ENCODE peak calls at places on chromosomes 16 and 17, in six cellular contexts. One of them, this sample, is unnamed.

GRCh38 chr16:621526-622105 is 9.2 kb upstream of the WFIKKN1 start:
- DNase-seq in stimulated activated CD4-positive, alpha-beta T cell treated with anti-CD3 and anti-CD28 coated beads, Interleukin-1b, Interleukin-23, amount 100 ng/mL, for 48 hours: no peak
- DNase-seq in memory B cell: no peak
- DNase-seq in NCI-H2171: peak; percentile 45
- DNase-seq in effector memory CD8-positive, alpha-beta T cell: no peak
- DNase-seq in NCI-H510A: no peak
- DNase-seq in this sample: no peak

GRCh38 chr16:88549671-88550643 is 20.2 kb upstream of the ZC3H18 start:
- DNase-seq in memory B cell: no peak
- DNase-seq in stimulated activated CD4-positive, alpha-beta T cell treated with anti-CD3 and anti-CD28 coated beads, Interleukin-1b, Interleukin-23, amount 100 ng/mL, for 48 hours: no peak
- DNase-seq in NCI-H2171: no peak
- DNase-seq in effector memory CD8-positive, alpha-beta T cell: no peak
- DNase-seq in NCI-H510A: no peak
- DNase-seq in this sample: no peak

GRCh38 chr16:71966932-71967331 is 33.3 kb downstream of the PKD1L3 start:
- DNase-seq in NCI-H510A: no peak
- DNase-seq in NCI-H2171: no peak
- DNase-seq in effector memory CD8-positive, alpha-beta T cell: no peak
- DNase-seq in stimulated activated CD4-positive, alpha-beta T cell treated with anti-CD3 and anti-CD28 coated beads, Interleukin-1b, Interleukin-23, amount 100 ng/mL, for 48 hours: no peak
- DNase-seq in memory B cell: no peak
- DNase-seq in this sample: no peak

GRCh38 chr16:28013392-28013791 is 50.1 kb downstream of the GSG1L start:
- DNase-seq in stimulated activated CD4-positive, alpha-beta T cell treated with anti-CD3 and anti-CD28 coated beads, Interleukin-1b, Interleukin-23, amount 100 ng/mL, for 48 hours: no peak
- DNase-seq in memory B cell: no peak
- DNase-seq in effector memory CD8-positive, alpha-beta T cell: no peak
- DNase-seq in NCI-H2171: no peak
- DNase-seq in NCI-H510A: no peak
- DNase-seq in this sample: no peak

GRCh38 chr16:87431926-87432325 is 39.8 kb downstream of the MAP1LC3B start:
- DNase-seq in stimulated activated CD4-positive, alpha-beta T cell treated with anti-CD3 and anti-CD28 coated beads, Interleukin-1b, Interleukin-23, amount 100 ng/mL, for 48 hours: no peak
- DNase-seq in effector memory CD8-positive, alpha-beta T cell: no peak
- DNase-seq in NCI-H2171: peak; percentile 27
- DNase-seq in NCI-H510A: no peak
- DNase-seq in memory B cell: no peak
- DNase-seq in this sample: peak; percentile 38

GRCh38 chr16:66431760-66432159 is 4.7 kb downstream of the BEAN1 start:
- DNase-seq in memory B cell: no peak
- DNase-seq in NCI-H2171: no peak
- DNase-seq in NCI-H510A: no peak
- DNase-seq in stimulated activated CD4-positive, alpha-beta T cell treated with anti-CD3 and anti-CD28 coated beads, Interleukin-1b, Interleukin-23, amount 100 ng/mL, for 48 hours: no peak
- DNase-seq in effector memory CD8-positive, alpha-beta T cell: no peak
- DNase-seq in this sample: no peak

GRCh38 chr17:15377200-15377599 is 35.8 kb upstream of the TEKT3 start:
- DNase-seq in NCI-H510A: no peak
- DNase-seq in NCI-H2171: no peak
- DNase-seq in memory B cell: no peak
- DNase-seq in effector memory CD8-positive, alpha-beta T cell: no peak
- DNase-seq in stimulated activated CD4-positive, alpha-beta T cell treated with anti-CD3 and anti-CD28 coated beads, Interleukin-1b, Interleukin-23, amount 100 ng/mL, for 48 hours: no peak
- DNase-seq in this sample: no peak

GRCh38 chr16:79018952-79019506 is 581.5 kb downstream of the MAF start:
- DNase-seq in NCI-H510A: no peak
- DNase-seq in effector memory CD8-positive, alpha-beta T cell: no peak
- DNase-seq in stimulated activated CD4-positive, alpha-beta T cell treated with anti-CD3 and anti-CD28 coated beads, Interleukin-1b, Interleukin-23, amount 100 ng/mL, for 48 hours: no peak
- DNase-seq in NCI-H2171: no peak
- DNase-seq in memory B cell: no peak
- DNase-seq in this sample: no peak

GRCh38 chr16:50001144-50001543 is 23.9 kb upstream of the CNEP1R1 start:
- DNase-seq in NCI-H510A: no peak
- DNase-seq in memory B cell: no peak
- DNase-seq in NCI-H2171: no peak
- DNase-seq in stimulated activated CD4-positive, alpha-beta T cell treated with anti-CD3 and anti-CD28 coated beads, Interleukin-1b, Interleukin-23, amount 100 ng/mL, for 48 hours: no peak
- DNase-seq in effector memory CD8-positive, alpha-beta T cell: no peak
- DNase-seq in this sample: no peak

GRCh38 chr17:5011928-5012327 is 14.2 kb downstream of the KIF1C start:
- DNase-seq in stimulated activated CD4-positive, alpha-beta T cell treated with anti-CD3 and anti-CD28 coated beads, Interleukin-1b, Interleukin-23, amount 100 ng/mL, for 48 hours: peak; percentile 61
- DNase-seq in NCI-H510A: no peak
- DNase-seq in memory B cell: no peak
- DNase-seq in effector memory CD8-positive, alpha-beta T cell: no peak
- DNase-seq in NCI-H2171: no peak
- DNase-seq in this sample: no peak

GRCh38 chr16:57619606-57620315 is 8.7 kb upstream of the ADGRG1 start:
- DNase-seq in effector memory CD8-positive, alpha-beta T cell: no peak
- DNase-seq in NCI-H2171: peak; percentile 57
- DNase-seq in NCI-H510A: peak; percentile 95
- DNase-seq in stimulated activated CD4-positive, alpha-beta T cell treated with anti-CD3 and anti-CD28 coated beads, Interleukin-1b, Interleukin-23, amount 100 ng/mL, for 48 hours: no peak
- DNase-seq in memory B cell: no peak
- DNase-seq in this sample: no peak

GRCh38 chr16:23572394-23572793 is 14.9 kb downstream of the UBFD1 start:
- DNase-seq in effector memory CD8-positive, alpha-beta T cell: no peak
- DNase-seq in stimulated activated CD4-positive, alpha-beta T cell treated with anti-CD3 and anti-CD28 coated beads, Interleukin-1b, Interleukin-23, amount 100 ng/mL, for 48 hours: no peak
- DNase-seq in NCI-H510A: no peak
- DNase-seq in NCI-H2171: no peak
- DNase-seq in memory B cell: no peak
- DNase-seq in this sample: no peak

GRCh38 chr17:28193241-28193640 is 125.8 kb upstream of the TMEM97 start:
- DNase-seq in NCI-H2171: no peak
- DNase-seq in NCI-H510A: no peak
- DNase-seq in effector memory CD8-positive, alpha-beta T cell: no peak
- DNase-seq in stimulated activated CD4-positive, alpha-beta T cell treated with anti-CD3 and anti-CD28 coated beads, Interleukin-1b, Interleukin-23, amount 100 ng/mL, for 48 hours: no peak
- DNase-seq in memory B cell: no peak
- DNase-seq in this sample: no peak

GRCh38 chr16:72978212-72978611 is 69.7 kb downstream of the ZFHX3 start:
- DNase-seq in effector memory CD8-positive, alpha-beta T cell: no peak
- DNase-seq in NCI-H510A: no peak
- DNase-seq in NCI-H2171: no peak
- DNase-seq in stimulated activated CD4-positive, alpha-beta T cell treated with anti-CD3 and anti-CD28 coated beads, Interleukin-1b, Interleukin-23, amount 100 ng/mL, for 48 hours: no peak
- DNase-seq in memory B cell: no peak
- DNase-seq in this sample: no peak

GRCh38 chr17:27577884-27578717 is 52.9 kb upstream of the LGALS9 start:
- DNase-seq in stimulated activated CD4-positive, alpha-beta T cell treated with anti-CD3 and anti-CD28 coated beads, Interleukin-1b, Interleukin-23, amount 100 ng/mL, for 48 hours: no peak
- DNase-seq in NCI-H510A: no peak
- DNase-seq in memory B cell: no peak
- DNase-seq in NCI-H2171: no peak
- DNase-seq in effector memory CD8-positive, alpha-beta T cell: no peak
- DNase-seq in this sample: no peak

GRCh38 chr17:62968445-62968923 is 2.4 kb downstream of the TANC2 start:
- DNase-seq in memory B cell: peak; percentile 15
- DNase-seq in effector memory CD8-positive, alpha-beta T cell: peak; percentile 48
- DNase-seq in NCI-H510A: peak; percentile 72
- DNase-seq in NCI-H2171: peak; percentile 77
- DNase-seq in stimulated activated CD4-positive, alpha-beta T cell treated with anti-CD3 and anti-CD28 coated beads, Interleukin-1b, Interleukin-23, amount 100 ng/mL, for 48 hours: peak; percentile 45
- DNase-seq in this sample: peak; percentile 83

GRCh38 chr16:61024180-61024900 is 1011.9 kb downstream of the CDH8 start:
- DNase-seq in stimulated activated CD4-positive, alpha-beta T cell treated with anti-CD3 and anti-CD28 coated beads, Interleukin-1b, Interleukin-23, amount 100 ng/mL, for 48 hours: no peak
- DNase-seq in effector memory CD8-positive, alpha-beta T cell: no peak
- DNase-seq in NCI-H2171: no peak
- DNase-seq in NCI-H510A: no peak
- DNase-seq in memory B cell: no peak
- DNase-seq in this sample: no peak

GRCh38 chr17:10668771-10669170 is 11.7 kb upstream of the MYH3 start:
- DNase-seq in effector memory CD8-positive, alpha-beta T cell: no peak
- DNase-seq in NCI-H510A: no peak
- DNase-seq in NCI-H2171: no peak
- DNase-seq in memory B cell: no peak
- DNase-seq in stimulated activated CD4-positive, alpha-beta T cell treated with anti-CD3 and anti-CD28 coated beads, Interleukin-1b, Interleukin-23, amount 100 ng/mL, for 48 hours: no peak
- DNase-seq in this sample: no peak

GRCh38 chr17:44910231-44911106 is 4.8 kb downstream of the GFAP start:
- DNase-seq in NCI-H510A: no peak
- DNase-seq in stimulated activated CD4-positive, alpha-beta T cell treated with anti-CD3 and anti-CD28 coated beads, Interleukin-1b, Interleukin-23, amount 100 ng/mL, for 48 hours: no peak
- DNase-seq in effector memory CD8-positive, alpha-beta T cell: no peak
- DNase-seq in memory B cell: no peak
- DNase-seq in NCI-H2171: no peak
- DNase-seq in this sample: no peak

GRCh38 chr17:8859029-8859803 is 8.3 kb downstream of the PIK3R6 start:
- DNase-seq in NCI-H510A: no peak
- DNase-seq in stimulated activated CD4-positive, alpha-beta T cell treated with anti-CD3 and anti-CD28 coated beads, Interleukin-1b, Interleukin-23, amount 100 ng/mL, for 48 hours: peak; percentile 36
- DNase-seq in NCI-H2171: no peak
- DNase-seq in effector memory CD8-positive, alpha-beta T cell: no peak
- DNase-seq in memory B cell: no peak
- DNase-seq in this sample: no peak

GRCh38 chr17:81710514-81711308 is 1.4 kb upstream of the SLC25A10 start:
- DNase-seq in memory B cell: no peak
- DNase-seq in stimulated activated CD4-positive, alpha-beta T cell treated with anti-CD3 and anti-CD28 coated beads, Interleukin-1b, Interleukin-23, amount 100 ng/mL, for 48 hours: no peak
- DNase-seq in NCI-H2171: no peak
- DNase-seq in effector memory CD8-positive, alpha-beta T cell: no peak
- DNase-seq in NCI-H510A: no peak
- DNase-seq in this sample: no peak

GRCh38 chr16:27237229-27238015 is 31.1 kb downstream of the NSMCE1 start:
- DNase-seq in stimulated activated CD4-positive, alpha-beta T cell treated with anti-CD3 and anti-CD28 coated beads, Interleukin-1b, Interleukin-23, amount 100 ng/mL, for 48 hours: peak; percentile 90
- DNase-seq in memory B cell: peak; percentile 32
- DNase-seq in effector memory CD8-positive, alpha-beta T cell: peak; percentile 52
- DNase-seq in NCI-H510A: peak; percentile 27
- DNase-seq in NCI-H2171: peak; percentile 10
- DNase-seq in this sample: no peak

GRCh38 chr16:22232277-22233049 is 26.4 kb downstream of the EEF2K start:
- DNase-seq in effector memory CD8-positive, alpha-beta T cell: no peak
- DNase-seq in NCI-H510A: no peak
- DNase-seq in memory B cell: no peak
- DNase-seq in NCI-H2171: no peak
- DNase-seq in stimulated activated CD4-positive, alpha-beta T cell treated with anti-CD3 and anti-CD28 coated beads, Interleukin-1b, Interleukin-23, amount 100 ng/mL, for 48 hours: peak; percentile 49
- DNase-seq in this sample: no peak

GRCh38 chr17:47952181-47953021 is 5.3 kb downstream of the PRR15L start:
- DNase-seq in NCI-H510A: no peak
- DNase-seq in stimulated activated CD4-positive, alpha-beta T cell treated with anti-CD3 and anti-CD28 coated beads, Interleukin-1b, Interleukin-23, amount 100 ng/mL, for 48 hours: no peak
- DNase-seq in memory B cell: no peak
- DNase-seq in effector memory CD8-positive, alpha-beta T cell: no peak
- DNase-seq in NCI-H2171: no peak
- DNase-seq in this sample: no peak

GRCh38 chr16:25051446-25052160 is 36.4 kb upstream of the ARHGAP17 start:
- DNase-seq in stimulated activated CD4-positive, alpha-beta T cell treated with anti-CD3 and anti-CD28 coated beads, Interleukin-1b, Interleukin-23, amount 100 ng/mL, for 48 hours: no peak
- DNase-seq in memory B cell: no peak
- DNase-seq in NCI-H2171: no peak
- DNase-seq in NCI-H510A: no peak
- DNase-seq in effector memory CD8-positive, alpha-beta T cell: no peak
- DNase-seq in this sample: no peak

GRCh38 chr17:6862822-6863221 is 31.3 kb upstream of the TEKT1 start:
- DNase-seq in effector memory CD8-positive, alpha-beta T cell: no peak
- DNase-seq in NCI-H2171: no peak
- DNase-seq in NCI-H510A: no peak
- DNase-seq in memory B cell: no peak
- DNase-seq in stimulated activated CD4-positive, alpha-beta T cell treated with anti-CD3 and anti-CD28 coated beads, Interleukin-1b, Interleukin-23, amount 100 ng/mL, for 48 hours: no peak
- DNase-seq in this sample: no peak

GRCh38 chr17:50634915-50635719 is 436 bp downstream of the ABCC3 start:
- DNase-seq in memory B cell: no peak
- DNase-seq in stimulated activated CD4-positive, alpha-beta T cell treated with anti-CD3 and anti-CD28 coated beads, Interleukin-1b, Interleukin-23, amount 100 ng/mL, for 48 hours: no peak
- DNase-seq in effector memory CD8-positive, alpha-beta T cell: no peak
- DNase-seq in NCI-H510A: no peak
- DNase-seq in NCI-H2171: no peak
- DNase-seq in this sample: no peak

GRCh38 chr16:83704656-83705055 is 103.1 kb upstream of the HSBP1 start:
- DNase-seq in effector memory CD8-positive, alpha-beta T cell: no peak
- DNase-seq in NCI-H2171: no peak
- DNase-seq in stimulated activated CD4-positive, alpha-beta T cell treated with anti-CD3 and anti-CD28 coated beads, Interleukin-1b, Interleukin-23, amount 100 ng/mL, for 48 hours: no peak
- DNase-seq in NCI-H510A: no peak
- DNase-seq in memory B cell: no peak
- DNase-seq in this sample: no peak

GRCh38 chr16:24939224-24939623 is 75.9 kb downstream of the ARHGAP17 start:
- DNase-seq in NCI-H510A: no peak
- DNase-seq in NCI-H2171: no peak
- DNase-seq in stimulated activated CD4-positive, alpha-beta T cell treated with anti-CD3 and anti-CD28 coated beads, Interleukin-1b, Interleukin-23, amount 100 ng/mL, for 48 hours: no peak
- DNase-seq in memory B cell: no peak
- DNase-seq in effector memory CD8-positive, alpha-beta T cell: no peak
- DNase-seq in this sample: no peak

GRCh38 chr17:80485846-80486245 is 9.4 kb upstream of the NPTX1 start:
- DNase-seq in memory B cell: peak; percentile 44
- DNase-seq in NCI-H510A: no peak
- DNase-seq in NCI-H2171: peak; percentile 97
- DNase-seq in effector memory CD8-positive, alpha-beta T cell: no peak
- DNase-seq in stimulated activated CD4-positive, alpha-beta T cell treated with anti-CD3 and anti-CD28 coated beads, Interleukin-1b, Interleukin-23, amount 100 ng/mL, for 48 hours: no peak
- DNase-seq in this sample: no peak

This sample was measured in AG09319.